ENCODE peak calls at places on chromosomes 4 and X, in six cellular contexts. U is iPS-NIHi11, D is fibroblast of mammary gland, P is GM13976, T is natural killer cell, V is osteocyte. F is an unnamed sample.

GRCh38 chr4:48620093-48620492 is 130.0 kb downstream of the ZAR1 start:
- DNase-seq in U (no peak), D (no peak), P (no peak), T (no peak), V (no peak), F (no peak)

GRCh38 chr4:169583563-169583962 is 28.8 kb downstream of the NEK1 start:
- DNase-seq in U (no peak), D (peak; percentile 56), P (no peak), T (no peak), V (no peak), F (no peak)

GRCh38 chr4:31045151-31045550 is 325.0 kb downstream of the PCDH7 start:
- DNase-seq in U (no peak), D (no peak), P (no peak), T (no peak), V (no peak), F (no peak)

GRCh38 chrX:14697453-14697852 is 168.1 kb downstream of the GLRA2 start:
- DNase-seq in U (peak; percentile 41), D (peak; percentile 25), P (peak; percentile 9), T (no peak), V (no peak), F (peak; percentile 44)

GRCh38 chrX:11254417-11255109 is 38.6 kb upstream of the AMELX start:
- DNase-seq in U (no peak), D (no peak), P (no peak), T (no peak), V (no peak), F (no peak)

GRCh38 chr4:88191404-88191803 is 33.0 kb upstream of the ABCG2 start:
- DNase-seq in U (no peak), D (no peak), P (no peak), T (no peak), V (no peak), F (no peak)

GRCh38 chr4:129344058-129344457 is 248.1 kb downstream of the C4orf33 start:
- DNase-seq in U (peak; percentile 44), D (peak; percentile 58), P (peak; percentile 16), T (no peak), V (no peak), F (no peak)

GRCh38 chrX:96102997-96103396 is 581.6 kb upstream of the DIAPH2 start:
- DNase-seq in U (no peak), D (no peak), P (no peak), T (no peak), V (no peak), F (no peak)

GRCh38 chr4:947491-947971 is 15.3 kb downstream of the TMEM175 start:
- DNase-seq in U (peak; percentile 13), D (no peak), P (no peak), T (no peak), V (no peak), F (no peak)

GRCh38 chr4:75995727-75996126 is 5.0 kb upstream of the SDAD1 start:
- DNase-seq in U (peak; percentile 50), D (peak; percentile 66), P (peak; percentile 52), T (no peak), V (no peak), F (peak; percentile 65)

GRCh38 chr4:131447883-131448282 is 1701.2 kb upstream of the PCDH10 start:
- DNase-seq in U (no peak), D (no peak), P (no peak), T (no peak), V (no peak), F (no peak)

GRCh38 chr4:109298279-109299010 is 4.0 kb downstream of the COL25A1 start:
- DNase-seq in U (peak; percentile 37), D (no peak), P (no peak), T (no peak), V (no peak), F (no peak)

F was measured in ELF-1.